ENCODE peak calls at places on chromosomes 3 and 15, in six cellular contexts. One of them, this sample, is unnamed.

GRCh38 chr3:173103469-173103868 is 37.6 kb downstream of the SPATA16 start:
- DNase-seq in CD8-positive, alpha-beta T cell: no peak
- DNase-seq in choroid plexus epithelial cell: no peak
- DNase-seq in fibroblast of pulmonary artery: no peak
- DNase-seq in pancreas: no peak
- DNase-seq in AG09309: no peak
- DNase-seq in this sample: no peak

GRCh38 chr3:46943237-46944187 is 33.0 kb downstream of the CCDC12 start:
- DNase-seq in CD8-positive, alpha-beta T cell: no peak
- DNase-seq in choroid plexus epithelial cell: no peak
- DNase-seq in fibroblast of pulmonary artery: peak
- DNase-seq in pancreas: peak
- DNase-seq in AG09309: no peak
- DNase-seq in this sample: no peak

GRCh38 chr3:89698208-89698830 is 590.9 kb downstream of the EPHA3 start:
- DNase-seq in CD8-positive, alpha-beta T cell: no peak
- DNase-seq in choroid plexus epithelial cell: peak
- DNase-seq in fibroblast of pulmonary artery: no peak
- DNase-seq in pancreas: no peak
- DNase-seq in AG09309: no peak
- DNase-seq in this sample: no peak

GRCh38 chr15:34206016-34206415 is 3.9 kb downstream of the KATNBL1 start:
- DNase-seq in CD8-positive, alpha-beta T cell: no peak
- DNase-seq in choroid plexus epithelial cell: peak
- DNase-seq in fibroblast of pulmonary artery: no peak
- DNase-seq in pancreas: no peak
- DNase-seq in AG09309: no peak
- DNase-seq in this sample: no peak

GRCh38 chr3:194514626-194515025 is 27.8 kb upstream of the ATP13A3 start:
- DNase-seq in CD8-positive, alpha-beta T cell: no peak
- DNase-seq in choroid plexus epithelial cell: no peak
- DNase-seq in fibroblast of pulmonary artery: no peak
- DNase-seq in pancreas: no peak
- DNase-seq in AG09309: no peak
- DNase-seq in this sample: no peak

GRCh38 chr3:27556854-27557253 is 72.7 kb upstream of the SLC4A7 start:
- DNase-seq in CD8-positive, alpha-beta T cell: no peak
- DNase-seq in choroid plexus epithelial cell: peak
- DNase-seq in fibroblast of pulmonary artery: peak
- DNase-seq in pancreas: no peak
- DNase-seq in AG09309: peak
- DNase-seq in this sample: no peak

GRCh38 chr15:88745075-88745474 is 58.2 kb upstream of the ACAN start:
- DNase-seq in CD8-positive, alpha-beta T cell: no peak
- DNase-seq in choroid plexus epithelial cell: peak
- DNase-seq in fibroblast of pulmonary artery: no peak
- DNase-seq in pancreas: no peak
- DNase-seq in AG09309: peak
- DNase-seq in this sample: no peak

GRCh38 chr3:53056442-53056841 is 10.6 kb upstream of the SFMBT1 start:
- DNase-seq in CD8-positive, alpha-beta T cell: no peak
- DNase-seq in choroid plexus epithelial cell: peak
- DNase-seq in fibroblast of pulmonary artery: peak
- DNase-seq in pancreas: peak
- DNase-seq in AG09309: no peak
- DNase-seq in this sample: no peak

GRCh38 chr15:64466408-64467116 is 6.2 kb downstream of the ZNF609 start:
- DNase-seq in CD8-positive, alpha-beta T cell: no peak
- DNase-seq in choroid plexus epithelial cell: no peak
- DNase-seq in fibroblast of pulmonary artery: no peak
- DNase-seq in pancreas: no peak
- DNase-seq in AG09309: no peak
- DNase-seq in this sample: no peak

GRCh38 chr15:78640840-78641733 is at the start of gene CHRNB4:
- DNase-seq in CD8-positive, alpha-beta T cell: no peak
- DNase-seq in choroid plexus epithelial cell: peak
- DNase-seq in fibroblast of pulmonary artery: peak
- DNase-seq in pancreas: no peak
- DNase-seq in AG09309: no peak
- DNase-seq in this sample: no peak

GRCh38 chr15:63466378-63467192 is 37.8 kb upstream of the USP3 start:
- DNase-seq in CD8-positive, alpha-beta T cell: peak
- DNase-seq in choroid plexus epithelial cell: peak
- DNase-seq in fibroblast of pulmonary artery: peak
- DNase-seq in pancreas: peak
- DNase-seq in AG09309: no peak
- DNase-seq in this sample: peak

GRCh38 chr15:78676424-78677110 is 35.6 kb upstream of the CHRNB4 start:
- DNase-seq in CD8-positive, alpha-beta T cell: no peak
- DNase-seq in choroid plexus epithelial cell: no peak
- DNase-seq in fibroblast of pulmonary artery: no peak
- DNase-seq in pancreas: no peak
- DNase-seq in AG09309: no peak
- DNase-seq in this sample: no peak

GRCh38 chr15:66864086-66864830 is 162.2 kb downstream of the SMAD6 start:
- DNase-seq in CD8-positive, alpha-beta T cell: no peak
- DNase-seq in choroid plexus epithelial cell: no peak
- DNase-seq in fibroblast of pulmonary artery: no peak
- DNase-seq in pancreas: no peak
- DNase-seq in AG09309: no peak
- DNase-seq in this sample: no peak

GRCh38 chr15:57048930-57049550 is 130.6 kb downstream of the TCF12 start:
- DNase-seq in CD8-positive, alpha-beta T cell: no peak
- DNase-seq in choroid plexus epithelial cell: peak
- DNase-seq in fibroblast of pulmonary artery: no peak
- DNase-seq in pancreas: no peak
- DNase-seq in AG09309: no peak
- DNase-seq in this sample: peak

GRCh38 chr3:47980795-47981194 is 35.4 kb downstream of the MAP4 start:
- DNase-seq in CD8-positive, alpha-beta T cell: no peak
- DNase-seq in choroid plexus epithelial cell: no peak
- DNase-seq in fibroblast of pulmonary artery: no peak
- DNase-seq in pancreas: no peak
- DNase-seq in AG09309: no peak
- DNase-seq in this sample: no peak

DNA sequence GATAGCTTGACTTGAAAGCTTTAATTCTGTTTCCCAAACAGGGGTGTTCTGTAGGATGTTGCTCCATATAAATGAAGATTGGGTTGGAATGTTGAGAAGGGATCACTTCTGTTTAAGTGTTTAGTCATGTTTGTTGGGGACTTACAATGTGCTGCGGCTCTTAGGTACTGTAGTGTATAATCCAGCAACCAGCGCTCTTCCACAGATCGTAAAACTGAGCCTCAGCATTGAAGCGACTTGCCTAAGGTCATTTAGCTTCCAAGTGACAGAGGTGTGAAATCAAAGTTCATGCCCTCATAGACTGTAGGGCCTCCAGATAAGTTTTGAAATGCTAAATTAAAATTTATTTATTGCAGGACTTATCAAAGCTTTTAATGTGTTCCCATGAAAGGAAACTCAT is 1.8 kb downstream of the MKRN2 start:
- DNase-seq in CD8-positive, alpha-beta T cell: no peak
- DNase-seq in choroid plexus epithelial cell: no peak
- DNase-seq in fibroblast of pulmonary artery: no peak
- DNase-seq in pancreas: no peak
- DNase-seq in AG09309: no peak
- DNase-seq in this sample: no peak
- H3K4me3 ChIP-seq in CD8-positive, alpha-beta T cell: no peak
- H3K4me3 ChIP-seq in choroid plexus epithelial cell: no peak
- H3K4me3 ChIP-seq in fibroblast of pulmonary artery: peak
- H3K4me3 ChIP-seq in pancreas: peak
- H3K4me3 ChIP-seq in AG09309: no peak
- H3K4me3 ChIP-seq in this sample: no peak

GRCh38 chr3:189459231-189459630 is 172.0 kb upstream of the TP63 start:
- DNase-seq in CD8-positive, alpha-beta T cell: no peak
- DNase-seq in choroid plexus epithelial cell: no peak
- DNase-seq in fibroblast of pulmonary artery: no peak
- DNase-seq in pancreas: no peak
- DNase-seq in AG09309: no peak
- DNase-seq in this sample: no peak

GRCh38 chr3:189460511-189460910 is 170.7 kb upstream of the TP63 start:
- DNase-seq in CD8-positive, alpha-beta T cell: no peak
- DNase-seq in choroid plexus epithelial cell: no peak
- DNase-seq in fibroblast of pulmonary artery: no peak
- DNase-seq in pancreas: no peak
- DNase-seq in AG09309: no peak
- DNase-seq in this sample: no peak

GRCh38 chr3:189466004-189466403 is 165.2 kb upstream of the TP63 start:
- DNase-seq in CD8-positive, alpha-beta T cell: no peak
- DNase-seq in choroid plexus epithelial cell: no peak
- DNase-seq in fibroblast of pulmonary artery: no peak
- DNase-seq in pancreas: no peak
- DNase-seq in AG09309: no peak
- DNase-seq in this sample: no peak

GRCh38 chr3:189464800-189465199 is 166.4 kb upstream of the TP63 start:
- DNase-seq in CD8-positive, alpha-beta T cell: no peak
- DNase-seq in choroid plexus epithelial cell: no peak
- DNase-seq in fibroblast of pulmonary artery: no peak
- DNase-seq in pancreas: no peak
- DNase-seq in AG09309: no peak
- DNase-seq in this sample: no peak
- H3K4me3 ChIP-seq in CD8-positive, alpha-beta T cell: no peak
- H3K4me3 ChIP-seq in choroid plexus epithelial cell: no peak
- H3K4me3 ChIP-seq in fibroblast of pulmonary artery: no peak
- H3K4me3 ChIP-seq in pancreas: no peak
- H3K4me3 ChIP-seq in AG09309: no peak
- H3K4me3 ChIP-seq in this sample: no peak

GRCh38 chr15:72236381-72237285 is 5.6 kb upstream of the PKM start:
- DNase-seq in CD8-positive, alpha-beta T cell: no peak
- DNase-seq in choroid plexus epithelial cell: peak
- DNase-seq in fibroblast of pulmonary artery: no peak
- DNase-seq in pancreas: no peak
- DNase-seq in AG09309: no peak
- DNase-seq in this sample: no peak
- H3K4me3 ChIP-seq in CD8-positive, alpha-beta T cell: no peak
- H3K4me3 ChIP-seq in choroid plexus epithelial cell: peak
- H3K4me3 ChIP-seq in fibroblast of pulmonary artery: peak
- H3K4me3 ChIP-seq in pancreas: no peak
- H3K4me3 ChIP-seq in AG09309: peak
- H3K4me3 ChIP-seq in this sample: peak

GRCh38 chr3:42684632-42685362 is 540 bp upstream of the KLHL40 start:
- DNase-seq in CD8-positive, alpha-beta T cell: no peak
- DNase-seq in choroid plexus epithelial cell: no peak
- DNase-seq in fibroblast of pulmonary artery: no peak
- DNase-seq in pancreas: no peak
- DNase-seq in AG09309: no peak
- DNase-seq in this sample: no peak

GRCh38 chr3:42685891-42686820 is 819 bp downstream of the KLHL40 start:
- DNase-seq in CD8-positive, alpha-beta T cell: no peak
- DNase-seq in choroid plexus epithelial cell: no peak
- DNase-seq in fibroblast of pulmonary artery: no peak
- DNase-seq in pancreas: no peak
- DNase-seq in AG09309: no peak
- DNase-seq in this sample: no peak

GRCh38 chr3:42683875-42684593 is 1.3 kb upstream of the KLHL40 start:
- DNase-seq in CD8-positive, alpha-beta T cell: no peak
- DNase-seq in choroid plexus epithelial cell: peak
- DNase-seq in fibroblast of pulmonary artery: peak
- DNase-seq in pancreas: peak
- DNase-seq in AG09309: peak
- DNase-seq in this sample: peak

GRCh38 chr3:42686832-42687650 is 1.7 kb downstream of the KLHL40 start:
- DNase-seq in CD8-positive, alpha-beta T cell: no peak
- DNase-seq in choroid plexus epithelial cell: no peak
- DNase-seq in fibroblast of pulmonary artery: no peak
- DNase-seq in pancreas: no peak
- DNase-seq in AG09309: no peak
- DNase-seq in this sample: no peak

DNA sequence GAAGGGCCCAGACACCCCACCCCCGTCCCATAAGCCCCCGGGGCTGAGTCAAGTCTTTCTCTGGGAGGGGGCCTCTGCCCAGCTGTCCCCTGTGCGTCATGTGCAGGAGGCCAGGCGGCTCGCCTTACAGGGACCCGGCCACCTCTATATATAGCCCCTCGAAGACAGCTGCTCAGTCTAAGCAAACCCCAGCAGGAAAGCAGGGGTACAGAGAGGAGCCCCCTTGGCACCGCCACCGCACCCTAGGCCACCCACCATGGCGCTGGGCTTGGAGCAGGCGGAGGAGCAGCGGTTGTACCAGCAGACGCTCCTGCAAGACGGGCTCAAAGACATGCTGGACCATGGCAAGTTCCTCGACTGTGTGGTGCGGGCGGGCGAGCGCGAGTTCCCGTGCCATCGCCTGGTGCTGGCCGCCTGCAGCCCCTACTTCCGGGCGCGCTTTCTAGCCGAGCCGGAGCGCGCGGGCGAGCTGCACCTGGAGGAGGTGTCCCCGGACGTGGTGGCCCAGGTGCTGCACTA is at the start of gene KLHL40:
- DNase-seq in CD8-positive, alpha-beta T cell: no peak
- DNase-seq in choroid plexus epithelial cell: no peak
- DNase-seq in fibroblast of pulmonary artery: no peak
- DNase-seq in pancreas: no peak
- DNase-seq in AG09309: no peak
- DNase-seq in this sample: no peak
- H3K4me3 ChIP-seq in CD8-positive, alpha-beta T cell: no peak
- H3K4me3 ChIP-seq in choroid plexus epithelial cell: no peak
- H3K4me3 ChIP-seq in fibroblast of pulmonary artery: no peak
- H3K4me3 ChIP-seq in pancreas: peak
- H3K4me3 ChIP-seq in AG09309: no peak
- H3K4me3 ChIP-seq in this sample: no peak

DNA sequence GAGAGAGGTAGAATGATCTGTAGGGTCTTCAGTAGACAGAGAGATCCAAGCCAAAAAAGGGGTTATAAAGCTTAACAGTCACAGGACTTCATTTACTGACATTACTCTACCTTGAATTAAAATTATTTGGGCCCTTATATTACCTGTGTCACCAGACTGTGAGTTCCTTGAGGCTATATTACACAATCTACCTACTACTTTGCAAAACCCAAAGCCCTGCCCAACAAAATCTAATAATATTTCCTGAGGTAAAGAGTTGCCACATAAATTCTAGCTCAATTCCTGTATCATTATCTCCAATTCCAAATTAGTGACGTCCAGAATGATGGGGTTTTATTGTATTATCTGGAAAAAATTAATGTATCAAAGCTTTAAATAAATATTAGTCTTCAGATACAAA is 1.9 kb downstream of the UBR1 start:
- DNase-seq in CD8-positive, alpha-beta T cell: no peak
- DNase-seq in choroid plexus epithelial cell: no peak
- DNase-seq in fibroblast of pulmonary artery: no peak
- DNase-seq in pancreas: no peak
- DNase-seq in AG09309: no peak
- DNase-seq in this sample: no peak
- H3K4me3 ChIP-seq in CD8-positive, alpha-beta T cell: no peak
- H3K4me3 ChIP-seq in choroid plexus epithelial cell: no peak
- H3K4me3 ChIP-seq in fibroblast of pulmonary artery: no peak
- H3K4me3 ChIP-seq in pancreas: no peak
- H3K4me3 ChIP-seq in AG09309: no peak
- H3K4me3 ChIP-seq in this sample: no peak

DNA sequence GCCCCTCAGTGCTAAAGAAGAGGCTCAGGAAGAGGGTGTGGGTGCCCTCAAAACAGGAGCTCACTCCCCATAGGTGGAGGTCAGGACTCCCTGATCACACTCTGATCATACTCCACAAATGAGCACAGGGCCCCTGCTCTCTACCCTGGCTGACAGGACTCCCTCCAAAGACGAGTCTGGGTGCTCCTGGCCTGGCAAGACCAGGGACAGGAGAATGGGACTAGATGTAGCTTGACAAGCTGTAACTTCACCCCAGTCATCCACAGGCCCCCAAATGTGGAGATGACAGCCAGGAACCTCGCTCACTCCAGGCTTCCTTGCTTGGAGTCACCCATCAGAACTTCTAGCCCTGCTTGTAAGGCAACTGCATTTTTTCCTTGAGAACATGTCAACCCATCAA is 11.1 kb downstream of the SCN5A start:
- DNase-seq in CD8-positive, alpha-beta T cell: no peak
- DNase-seq in choroid plexus epithelial cell: no peak
- DNase-seq in fibroblast of pulmonary artery: no peak
- DNase-seq in pancreas: no peak
- DNase-seq in AG09309: no peak
- DNase-seq in this sample: no peak
- H3K4me3 ChIP-seq in CD8-positive, alpha-beta T cell: no peak
- H3K4me3 ChIP-seq in choroid plexus epithelial cell: no peak
- H3K4me3 ChIP-seq in fibroblast of pulmonary artery: no peak
- H3K4me3 ChIP-seq in pancreas: no peak
- H3K4me3 ChIP-seq in AG09309: no peak
- H3K4me3 ChIP-seq in this sample: no peak